ENCODE peak calls at places on chromosome 15, in ten cellular contexts. I is GM23248, D is fibroblast of lung, T is HepG2, Y is SK-N-SH, Z is IMR-90, M is K562, W is PC-3, L is GM12878, N is DND-41. V is an unnamed sample.

GRCh38 chr15:70863450-70864218 is 9.7 kb upstream of the LARP6 start:
- DNase-seq in I (peak; percentile 92), D (peak; percentile 85), T (peak; percentile 82), Y (no peak), Z (peak; percentile 92), M (no peak), W (peak; percentile 94), L (no peak), N (no peak), V (no peak)

GRCh38 chr15:79025201-79025600 is 65.4 kb downstream of the RASGRF1 start:
- DNase-seq in I (no peak), D (no peak), T (peak; percentile 27), Y (peak; percentile 50), Z (no peak), M (no peak), W (no peak), L (no peak), N (peak; percentile 48), V (peak; percentile 76)

GRCh38 chr15:43505723-43506122 is 11.7 kb upstream of the MAP1A start:
- DNase-seq in I (peak; percentile 59), D (peak; percentile 72), T (no peak), Y (no peak), Z (peak; percentile 92), M (peak; percentile 25), W (no peak), L (no peak), N (no peak), V (no peak)

GRCh38 chr15:52651868-52652267 is 27.3 kb downstream of the ATOSA start:
- DNase-seq in I (peak; percentile 91), D (peak; percentile 93), T (peak; percentile 80), Y (peak; percentile 71), Z (peak; percentile 98), M (peak; percentile 85), W (peak; percentile 71), L (no peak), N (peak; percentile 79), V (no peak)

GRCh38 chr15:75104804-75105557 is 81.6 kb downstream of the PPCDC start:
- DNase-seq in I (peak; percentile 93), D (peak; percentile 89), T (peak; percentile 77), Y (no peak), Z (peak; percentile 83), M (peak; percentile 9), W (peak; percentile 99), L (peak; percentile 88), N (no peak), V (peak; percentile 62)

GRCh38 chr15:67188551-67189218 is 65.8 kb downstream of the AAGAB start:
- DNase-seq in I (peak; percentile 87), D (peak; percentile 95), T (no peak), Y (peak; percentile 83), Z (peak; percentile 90), M (no peak), W (no peak), L (no peak), N (no peak), V (no peak)

GRCh38 chr15:70974004-70974832 is 81.6 kb downstream of the LRRC49 start:
- DNase-seq in I (peak; percentile 75), D (peak; percentile 84), T (peak; percentile 18), Y (no peak), Z (peak; percentile 83), M (no peak), W (peak; percentile 72), L (no peak), N (no peak), V (peak; percentile 7)

GRCh38 chr15:69384626-69385025 is 29.5 kb upstream of the KIF23 start:
- DNase-seq in I (no peak), D (no peak), T (no peak), Y (no peak), Z (no peak), M (no peak), W (no peak), L (no peak), N (no peak), V (no peak)

GRCh38 chr15:59707619-59708018 is 18.5 kb upstream of the BNIP2 start:
- DNase-seq in I (no peak), D (no peak), T (no peak), Y (no peak), Z (no peak), M (no peak), W (no peak), L (no peak), N (no peak), V (no peak)
- H3K4me3 ChIP-seq in I (no peak overlapping the region), D (no peak overlapping the region), T (no peak overlapping the region), Y (no peak overlapping the region), Z (no peak overlapping the region), M (no peak overlapping the region), W (no peak overlapping the region), L (no peak overlapping the region), N (no peak overlapping the region), V (no peak overlapping the region)

DNA sequence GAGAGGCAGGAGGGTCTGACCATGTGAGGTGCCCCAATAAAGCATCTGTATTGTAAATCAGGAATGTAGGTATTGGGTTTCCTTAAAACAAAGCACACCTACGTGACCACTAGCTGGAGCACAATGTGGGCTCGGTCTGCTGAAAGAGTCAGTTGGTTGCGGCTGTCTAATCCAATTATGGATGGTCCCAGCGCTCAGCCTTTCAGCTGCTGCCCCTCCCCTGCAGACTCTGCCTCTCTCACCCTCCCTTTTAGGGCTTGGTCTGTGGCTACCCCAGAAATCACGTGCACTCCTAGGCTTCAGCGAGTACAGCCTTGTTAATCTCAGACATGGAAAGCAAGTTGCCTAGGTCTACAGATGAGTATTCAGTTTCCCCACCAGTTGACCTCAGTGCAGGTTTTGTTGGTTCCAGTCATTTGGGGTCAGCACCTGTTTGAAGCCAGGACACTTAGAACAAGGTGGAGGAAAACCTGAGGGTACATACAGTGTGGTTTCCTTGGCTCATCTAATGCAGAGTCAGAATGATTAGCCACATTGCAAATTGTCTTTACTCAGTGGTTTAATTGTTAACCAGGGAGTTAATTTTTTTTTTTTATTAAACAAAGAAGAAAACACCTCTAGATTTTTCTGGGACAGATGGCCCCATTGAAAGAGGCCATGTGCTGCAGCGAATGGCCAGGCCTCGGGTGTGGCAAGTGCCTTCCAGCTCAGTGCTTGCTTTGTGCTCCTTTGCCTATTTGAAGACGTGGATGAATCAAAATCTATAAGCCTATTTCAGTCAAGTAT is 137.7 kb downstream of the IGF1R start:
- DNase-seq in I (no peak), D (no peak), T (peak; percentile 36), Y (no peak), Z (no peak), M (no peak), W (no peak), L (peak; percentile 23), N (no peak), V (no peak)
- H2AFZ ChIP-seq in I (no peak overlapping the region), D (no peak overlapping the region), T (no peak overlapping the region), Y (no peak overlapping the region), Z (no peak overlapping the region), M (no peak overlapping the region), W (no peak overlapping the region), L (no peak overlapping the region), N (no peak overlapping the region), V (no peak overlapping the region)

GRCh38 chr15:25179673-25180511 is 225.1 kb downstream of the SNRPN start:
- DNase-seq in I (no peak), D (no peak), T (no peak), Y (no peak), Z (no peak), M (no peak), W (no peak), L (no peak), N (peak; percentile 1), V (no peak)

GRCh38 chr15:25177955-25178801 is 223.4 kb downstream of the SNRPN start:
- DNase-seq in I (no peak), D (no peak), T (no peak), Y (no peak), Z (no peak), M (no peak), W (no peak), L (no peak), N (no peak), V (no peak)

GRCh38 chr15:25176991-25177954 is 222.5 kb downstream of the SNRPN start:
- DNase-seq in I (no peak), D (no peak), T (no peak), Y (peak; percentile 3), Z (no peak), M (no peak), W (no peak), L (no peak), N (no peak), V (no peak)

GRCh38 chr15:25180606-25181289 is 226.0 kb downstream of the SNRPN start:
- DNase-seq in I (no peak), D (no peak), T (no peak), Y (no peak), Z (no peak), M (no peak), W (no peak), L (no peak), N (no peak), V (no peak)

DNA sequence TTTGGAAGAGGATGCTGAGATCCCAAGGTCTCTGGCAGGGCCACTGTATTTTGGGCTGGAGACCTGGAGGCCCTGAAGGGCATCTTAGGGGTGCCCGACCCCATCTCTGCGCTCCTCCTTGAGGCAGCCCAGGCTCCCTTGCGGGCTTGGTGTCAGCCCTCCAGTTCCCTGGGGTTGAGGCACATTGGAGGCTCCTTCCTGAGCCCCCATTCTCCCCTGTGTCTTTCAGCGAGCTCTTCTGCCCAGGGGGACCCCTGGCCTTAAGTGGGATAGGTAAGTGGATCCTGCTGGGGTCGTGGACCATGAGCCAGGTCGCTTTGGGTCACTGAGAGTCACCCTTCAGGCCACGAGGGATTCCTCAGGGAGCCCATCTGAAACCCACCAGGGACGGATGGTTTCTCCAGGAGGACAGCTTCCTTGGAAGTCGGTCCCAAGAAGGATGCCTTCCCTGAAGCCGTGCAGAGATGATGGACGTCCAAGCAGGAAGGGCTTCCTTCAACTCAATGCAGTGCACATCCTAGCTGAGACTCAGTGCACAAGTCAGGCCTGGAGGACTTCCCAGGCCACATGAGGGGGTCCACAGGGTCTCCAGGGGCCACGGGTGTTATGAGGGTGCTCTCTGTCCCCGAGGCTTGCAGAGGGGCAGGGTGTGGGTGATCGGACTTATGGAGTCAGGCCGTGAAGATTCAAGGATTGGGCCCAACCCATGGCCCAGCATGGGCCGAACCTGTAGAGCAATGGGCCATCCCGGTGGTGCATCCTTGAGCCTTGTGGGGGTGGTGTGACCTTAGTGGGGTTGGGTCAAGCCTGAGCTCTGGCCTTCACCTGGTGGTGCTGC is 224.3 kb downstream of the SNRPN start:
- DNase-seq in I (no peak), D (no peak), T (no peak), Y (no peak), Z (no peak), M (no peak), W (no peak), L (no peak), N (no peak), V (no peak)
- H3K9me3 ChIP-seq in I (no peaks in the 10 kb centered on the region), D (no peaks in the 10 kb centered on the region), T (peaks cover 100% of the 10 kb centered on the region), Y (no peaks in the 10 kb centered on the region), Z (peaks cover 77% of the 10 kb centered on the region), M (no peaks in the 10 kb centered on the region), W (peaks cover 5% of the 10 kb centered on the region), L (no peaks in the 10 kb centered on the region), N (peaks cover 59% of the 10 kb centered on the region), V (no peaks in the 10 kb centered on the region)

DNA sequence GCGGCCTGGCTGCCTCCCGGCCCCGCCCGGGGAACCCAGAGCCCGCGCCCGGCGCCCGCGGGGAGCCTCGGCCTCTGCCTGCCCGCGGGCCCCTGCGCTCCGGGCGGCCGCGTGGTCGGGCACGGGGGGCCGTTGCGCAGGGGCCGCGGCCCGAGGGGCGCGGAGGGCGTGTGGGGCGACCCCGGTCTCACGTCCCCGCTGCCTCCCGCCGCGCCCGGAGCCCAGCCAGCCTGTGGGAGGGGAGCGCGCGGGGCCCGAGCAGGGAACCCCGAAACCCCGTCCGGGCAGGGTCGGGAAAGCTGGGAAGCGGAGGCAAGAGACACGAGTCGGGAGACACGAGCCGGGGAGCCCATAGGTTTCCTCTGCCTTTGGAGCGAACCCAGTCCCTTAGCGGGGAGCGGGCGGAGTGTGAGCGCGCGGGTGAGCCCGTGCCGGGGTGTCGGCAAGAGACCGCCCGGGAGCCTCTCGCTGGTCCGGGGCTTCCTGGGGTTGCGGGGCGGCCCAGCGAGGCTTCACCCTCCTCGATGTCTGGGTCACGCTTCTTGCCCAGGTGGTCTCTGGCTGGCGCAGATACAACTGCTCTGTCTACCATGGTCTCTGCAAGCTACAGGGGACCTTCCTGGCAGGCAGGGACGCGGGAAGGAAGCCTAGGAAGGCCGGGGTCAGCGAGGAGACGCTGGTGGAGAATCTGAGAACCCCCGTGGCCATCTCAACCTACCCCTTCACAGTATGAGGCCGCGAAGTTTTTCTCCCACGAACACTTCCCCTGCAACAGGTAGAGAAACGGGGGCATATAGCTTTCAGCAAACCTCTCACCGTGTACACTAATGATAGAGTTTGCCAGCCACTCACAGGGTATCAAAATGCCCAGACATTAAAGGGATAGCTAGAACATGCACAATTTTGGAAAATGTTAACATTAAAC is 586 bp downstream of the LRRK1 start:
- DNase-seq in I (peak; percentile 69), D (peak; percentile 15), T (no peak), Y (peak; percentile 75), Z (peak; percentile 19), M (no peak), W (peak; percentile 26), L (no peak), N (no peak), V (peak; percentile 48)
- H3K4me3 ChIP-seq in I (peak overlapping the region; percentile 79), D (peak overlapping the region; percentile 62), T (no peak overlapping the region), Y (peak overlapping the region; percentile 62), Z (peak overlapping the region; percentile 60), M (peak overlapping the region; percentile 27), W (peak overlapping the region; percentile 80), L (peak overlapping the region; percentile 84), N (no peak overlapping the region), V (peak overlapping the region; percentile 91)

V was measured in OCI-LY7.